ENCODE peak calls at places on chromosomes 13 and 19, in seven cellular contexts. S is H9, P is IMR-90, O is mesendoderm, E is H1, A is mesenchymal stem cell, N is trophoblast cell. J is an unnamed sample.

GRCh38 chr13:40404407-40404806 is 262.0 kb downstream of the FOXO1 start:
- DNase-seq in S (no peak), P (no peak), O (no peak), E (no peak), A (no peak), N (no peak), J (no peak)

GRCh38 chr19:41940443-41941409 is 12.5 kb upstream of the ERFL start:
- DNase-seq in S (no peak), P (no peak), O (no peak), E (no peak), A (peak), N (no peak), J (no peak)

GRCh38 chr13:28503182-28503980 is 8.5 kb upstream of the FLT1 start:
- DNase-seq in S (no peak), P (peak), O (peak), E (no peak), A (peak), N (no peak), J (no peak)

GRCh38 chr13:24670927-24671326 is 9.3 kb upstream of the ATP12A start:
- DNase-seq in S (peak), P (no peak), O (peak), E (no peak), A (peak), N (peak), J (peak)

GRCh38 chr13:48110930-48111721 is 16.2 kb upstream of the MED4 start:
- DNase-seq in S (no peak), P (no peak), O (peak), E (no peak), A (no peak), N (peak), J (no peak)

GRCh38 chr13:109840893-109841287 is 54.5 kb upstream of the IRS2 start:
- DNase-seq in S (no peak), P (no peak), O (no peak), E (no peak), A (no peak), N (no peak), J (no peak)

GRCh38 chr13:20696073-20696472 is 7.4 kb upstream of the IL17D start:
- DNase-seq in S (no peak), P (no peak), O (no peak), E (no peak), A (no peak), N (no peak), J (no peak)

GRCh38 chr13:95300625-95301134 is 571 bp downstream of the ABCC4 start:
- DNase-seq in S (peak), P (peak), O (peak), E (peak), A (peak), N (no peak), J (peak)

GRCh38 chr13:68358218-68358817 is 1128.2 kb upstream of the PCDH9 start:
- DNase-seq in S (no peak), P (no peak), O (peak), E (no peak), A (no peak), N (no peak), J (no peak)

GRCh38 chr19:10690351-10690781 is 10.9 kb upstream of the QTRT1 start:
- DNase-seq in S (peak), P (peak), O (peak), E (no peak), A (peak), N (peak), J (no peak)

GRCh38 chr13:40668335-40668734 is 1.9 kb upstream of the FOXO1 start:
- DNase-seq in S (peak), P (no peak), O (peak), E (no peak), A (peak), N (no peak), J (no peak)

GRCh38 chr19:58229255-58229639 is 533 bp downstream of the ZNF544 start:
- DNase-seq in S (peak), P (peak), O (peak), E (peak), A (peak), N (no peak), J (no peak)

GRCh38 chr19:4910594-4911273 is 1.4 kb downstream of the UHRF1 start:
- DNase-seq in S (no peak), P (peak), O (peak), E (no peak), A (peak), N (no peak), J (no peak)

GRCh38 chr19:13190781-13191540 is 40.8 kb downstream of the IER2 start:
- DNase-seq in S (no peak), P (no peak), O (peak), E (no peak), A (no peak), N (no peak), J (no peak)

GRCh38 chr13:71395053-71395452 is 472.0 kb downstream of the DACH1 start:
- DNase-seq in S (no peak), P (no peak), O (no peak), E (no peak), A (peak), N (no peak), J (no peak)

GRCh38 chr19:51702103-51702753 is 9.1 kb downstream of the SPACA6 start:
- DNase-seq in S (peak), P (peak), O (peak), E (peak), A (peak), N (peak), J (no peak)

GRCh38 chr13:106182404-106182803 is 353.1 kb downstream of the EFNB2 start:
- DNase-seq in S (no peak), P (peak), O (peak), E (no peak), A (peak), N (no peak), J (no peak)

GRCh38 chr13:44759723-44760360 is 183.7 kb upstream of the TSC22D1 start:
- DNase-seq in S (no peak), P (peak), O (no peak), E (no peak), A (peak), N (peak), J (no peak)

GRCh38 chr19:44758596-44758995 is 10.1 kb downstream of the BCL3 start:
- DNase-seq in S (peak), P (no peak), O (peak), E (peak), A (peak), N (peak), J (no peak)

GRCh38 chr13:41418027-41418426 is 39.3 kb upstream of the RGCC start:
- DNase-seq in S (no peak), P (peak), O (no peak), E (no peak), A (peak), N (no peak), J (no peak)

GRCh38 chr13:98810746-98811145 is 58.3 kb upstream of the SLC15A1 start:
- DNase-seq in S (no peak), P (no peak), O (no peak), E (no peak), A (no peak), N (no peak), J (no peak)
- H3K23ac ChIP-seq in S (no peak), P (no peak), O (no peak), E (no peak), A (no peak), N (no peak), J (no peak)

DNA sequence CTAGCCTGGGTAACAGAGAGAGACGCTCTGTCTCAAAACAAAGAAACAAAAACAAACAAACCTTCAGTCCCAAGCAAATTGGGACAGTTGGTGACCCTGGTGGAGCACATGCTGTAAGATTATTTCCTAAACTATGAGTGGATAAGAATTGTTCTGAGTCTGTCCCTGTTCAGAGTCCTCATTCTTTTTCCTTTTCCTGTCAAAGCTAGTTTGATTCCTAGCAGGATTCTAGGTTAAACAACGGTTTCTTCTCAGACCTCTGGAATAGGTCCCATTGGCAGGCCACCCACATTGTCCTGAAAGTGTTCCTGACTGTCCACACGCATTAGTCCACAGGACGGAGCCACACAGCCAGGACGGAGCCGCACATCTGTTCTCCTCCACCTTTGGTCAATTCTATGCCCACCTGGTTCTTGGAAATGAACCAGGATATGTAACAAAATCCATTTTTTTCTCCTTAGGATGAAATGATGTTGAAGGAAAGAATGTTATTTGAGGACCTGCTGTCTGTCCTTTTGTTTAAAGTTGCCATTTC is 46.2 kb downstream of the ANKRD10 start:
- DNase-seq in S (no peak), P (no peak), O (no peak), E (peak), A (no peak), N (no peak), J (no peak)
- H3K23ac ChIP-seq in S (no peak), P (no peak), O (no peak), E (no peak), A (no peak), N (no peak), J (no peak)

DNA sequence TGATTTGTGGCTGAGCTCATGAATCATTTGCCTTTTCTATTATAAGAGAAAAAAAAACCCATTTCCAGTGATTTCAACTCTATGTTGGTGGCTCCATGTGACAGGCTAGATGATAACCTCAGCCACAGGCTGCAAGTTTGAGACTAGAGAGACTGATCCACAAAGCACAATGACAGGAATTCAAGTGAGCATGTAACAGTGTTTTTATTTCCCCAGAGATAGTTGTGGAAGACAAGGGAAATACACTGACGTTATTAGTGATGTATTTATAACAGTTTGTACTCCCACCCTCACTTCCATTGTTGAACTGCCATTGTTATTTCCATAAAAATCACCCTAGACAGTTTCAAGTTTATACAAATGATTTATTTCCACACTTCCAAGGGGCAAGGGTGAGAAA is 27.9 kb upstream of the EDNRB start:
- DNase-seq in S (no peak), P (no peak), O (no peak), E (no peak), A (no peak), N (no peak), J (no peak)
- H3K23ac ChIP-seq in S (no peak), P (no peak), O (no peak), E (no peak), A (no peak), N (no peak), J (no peak)

DNA sequence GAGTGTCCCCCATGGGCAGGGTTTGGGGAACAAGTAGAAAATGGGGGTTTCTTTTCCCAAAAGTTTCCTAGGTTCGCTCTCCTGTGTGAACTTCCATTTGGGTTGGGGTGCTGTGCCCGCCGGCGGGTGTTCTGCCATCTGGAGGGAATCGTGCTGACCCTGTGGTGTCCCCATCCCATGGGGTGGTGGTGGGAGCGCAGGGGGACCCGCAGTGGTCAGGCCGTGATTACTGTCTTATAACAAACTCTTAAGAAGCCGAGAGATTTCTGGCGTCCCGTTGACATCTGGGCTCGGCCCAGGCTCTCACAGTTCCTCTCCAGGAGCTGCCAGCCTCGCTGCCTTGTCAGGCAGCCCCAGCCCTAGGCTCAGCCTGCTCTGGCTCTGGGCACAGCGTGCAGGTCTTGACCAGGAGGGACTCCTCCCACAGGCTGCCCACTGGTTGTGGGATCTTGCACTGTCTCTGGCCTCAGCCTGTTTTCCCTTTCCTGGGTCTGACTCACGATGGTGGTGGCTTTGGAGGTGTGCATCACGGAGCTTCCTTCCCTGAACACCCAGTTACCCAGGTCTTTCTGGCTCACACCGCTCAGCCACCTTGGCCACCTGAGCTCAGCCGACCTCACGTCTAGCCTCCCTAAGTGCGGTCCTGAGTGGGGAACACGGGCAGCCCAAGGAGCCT is 34.5 kb downstream of the PLEKHJ1 start:
- DNase-seq in S (no peak), P (no peak), O (no peak), E (no peak), A (no peak), N (no peak), J (no peak)
- H3K23ac ChIP-seq in S (no peak), P (no peak), O (no peak), E (no peak), A (no peak), N (no peak), J (no peak)

GRCh38 chr19:33264881-33265445 is 37.4 kb downstream of the CEBPA start:
- DNase-seq in S (no peak), P (no peak), O (no peak), E (no peak), A (no peak), N (no peak), J (no peak)
- H3K23ac ChIP-seq in S (no peak), P (no peak), O (no peak), E (no peak), A (no peak), N (no peak), J (no peak)

DNA sequence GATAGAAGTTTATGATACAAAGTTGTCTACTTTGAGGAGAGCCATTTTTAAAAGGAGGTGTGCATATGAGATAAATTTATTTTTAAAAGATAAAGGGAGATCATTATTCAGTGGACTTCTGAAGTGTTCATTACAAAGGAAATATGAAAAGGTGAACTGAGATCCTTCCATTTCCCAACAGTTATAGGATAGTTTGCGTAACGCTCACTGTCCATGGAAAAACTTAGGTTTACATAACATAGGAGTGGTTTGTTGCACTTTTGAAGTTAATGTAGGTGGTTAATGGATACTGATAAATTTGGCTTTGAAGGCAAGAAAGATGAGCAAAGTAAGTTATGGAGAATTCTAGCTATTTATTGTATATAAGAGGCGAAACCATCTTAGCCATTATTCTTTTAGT is 92.5 kb downstream of the WDFY2 start:
- DNase-seq in S (no peak), P (no peak), O (no peak), E (no peak), A (no peak), N (no peak), J (no peak)
- H3K23ac ChIP-seq in S (no peak), P (no peak), O (no peak), E (no peak), A (no peak), N (no peak), J (no peak)

GRCh38 chr19:30408734-30409301 is 36.6 kb downstream of the ZNF536 start:
- DNase-seq in S (no peak), P (no peak), O (no peak), E (no peak), A (no peak), N (no peak), J (no peak)
- H3K23ac ChIP-seq in S (no peak), P (no peak), O (no peak), E (no peak), A (no peak), N (no peak), J (no peak)

GRCh38 chr19:35734273-35734672 is 8.0 kb downstream of the IGFLR1 start:
- DNase-seq in S (no peak), P (no peak), O (no peak), E (no peak), A (no peak), N (no peak), J (no peak)

GRCh38 chr19:35731779-35732405 is 10.4 kb downstream of the IGFLR1 start:
- DNase-seq in S (no peak), P (no peak), O (no peak), E (no peak), A (no peak), N (no peak), J (no peak)

GRCh38 chr19:35734889-35735288 is 7.4 kb downstream of the IGFLR1 start:
- DNase-seq in S (no peak), P (no peak), O (no peak), E (no peak), A (no peak), N (no peak), J (no peak)

GRCh38 chr19:35732540-35733179 is 9.6 kb downstream of the IGFLR1 start:
- DNase-seq in S (no peak), P (no peak), O (no peak), E (no peak), A (no peak), N (no peak), J (no peak)

GRCh38 chr19:35733180-35734125 is 8.8 kb downstream of the IGFLR1 start:
- DNase-seq in S (no peak), P (no peak), O (no peak), E (no peak), A (no peak), N (no peak), J (no peak)
- H3K23ac ChIP-seq in S (no peak), P (no peak), O (no peak), E (no peak), A (no peak), N (no peak), J (peak)

GRCh38 chr13:93200626-93201025 is 26.0 kb upstream of the GPC6 start:
- DNase-seq in S (no peak), P (no peak), O (no peak), E (no peak), A (no peak), N (no peak), J (no peak)
- H3K23ac ChIP-seq in S (no peak), P (no peak), O (no peak), E (no peak), A (no peak), N (no peak), J (no peak)

J was measured in neuronal stem cell.